ENCODE peak calls at places on chromosomes 6 and 20, in seven cellular contexts. L is transverse colon, R is cardiac fibroblast, B is astrocyte of the spinal cord, Q is GM12865, P is tibial artery, I is esophagus squamous epithelium. G is an unnamed sample.

GRCh38 chr20:49529470-49529869 is 38.5 kb downstream of the PTGIS start:
- DNase-seq in L (no peak), R (no peak), B (no peak), Q (no peak), P (no peak), I (no peak), G (no peak)

GRCh38 chr6:143772662-143773061 is 70.5 kb upstream of the LTV1 start:
- DNase-seq in L (no peak), R (peak), B (no peak), Q (no peak), P (no peak), I (no peak), G (peak)

GRCh38 chr6:31538805-31539400 is 2.9 kb downstream of the DDX39B start:
- DNase-seq in L (no peak), R (no peak), B (no peak), Q (no peak), P (no peak), I (no peak), G (no peak)

GRCh38 chr6:142013875-142014495 is 118.7 kb upstream of the GJE1 start:
- DNase-seq in L (no peak), R (peak), B (peak), Q (no peak), P (no peak), I (no peak), G (no peak)

GRCh38 chr6:160462116-160462515 is 113.9 kb downstream of the SLC22A3 start:
- DNase-seq in L (no peak), R (no peak), B (no peak), Q (no peak), P (no peak), I (no peak), G (no peak)

GRCh38 chr6:106155219-106155830 is 69.2 kb downstream of the PRDM1 start:
- DNase-seq in L (no peak), R (no peak), B (no peak), Q (no peak), P (no peak), I (no peak), G (no peak)

GRCh38 chr6:49966334-49966733 is 2.4 kb upstream of the DEFB114 start:
- DNase-seq in L (no peak), R (no peak), B (no peak), Q (no peak), P (no peak), I (no peak), G (no peak)

GRCh38 chr6:124470803-124471202 is 491.4 kb upstream of the RNF217 start:
- DNase-seq in L (no peak), R (no peak), B (no peak), Q (no peak), P (no peak), I (no peak), G (no peak)

GRCh38 chr6:43089467-43089866 is 13.4 kb downstream of the PTK7 start:
- DNase-seq in L (no peak), R (no peak), B (no peak), Q (no peak), P (no peak), I (no peak), G (no peak)

GRCh38 chr6:128882991-128883571 is at the start of gene LAMA2:
- DNase-seq in L (peak), R (peak), B (peak), Q (no peak), P (peak), I (no peak), G (peak)

GRCh38 chr20:49345538-49345937 is 67.7 kb upstream of the ZNFX1 start:
- DNase-seq in L (no peak), R (peak), B (peak), Q (no peak), P (peak), I (no peak), G (peak)

GRCh38 chr20:7754102-7754501 is 186.2 kb downstream of the HAO1 start:
- DNase-seq in L (no peak), R (no peak), B (peak), Q (no peak), P (no peak), I (no peak), G (no peak)

GRCh38 chr6:29702519-29703103 is 20.6 kb upstream of the HLA-F start:
- DNase-seq in L (peak), R (peak), B (peak), Q (peak), P (peak), I (no peak), G (peak)

GRCh38 chr20:56995635-56996075 is 270.8 kb downstream of the BMP7 start:
- DNase-seq in L (no peak), R (no peak), B (no peak), Q (peak), P (no peak), I (no peak), G (peak)

GRCh38 chr20:1686151-1686748 is 28.7 kb upstream of the SIRPG start:
- DNase-seq in L (no peak), R (no peak), B (no peak), Q (no peak), P (no peak), I (no peak), G (no peak)

GRCh38 chr6:98929498-98930060 is 18.2 kb downstream of the FBXL4 start:
- DNase-seq in L (no peak), R (peak), B (peak), Q (no peak), P (no peak), I (no peak), G (peak)

GRCh38 chr6:158043586-158044524 is 62.2 kb downstream of the SYNJ2 start:
- DNase-seq in L (peak), R (no peak), B (no peak), Q (no peak), P (peak), I (no peak), G (no peak)

GRCh38 chr20:49400410-49400809 is 82.1 kb downstream of the KCNB1 start:
- DNase-seq in L (peak), R (peak), B (peak), Q (no peak), P (peak), I (no peak), G (peak)

GRCh38 chr6:52340603-52340880 is 21.4 kb upstream of the PAQR8 start:
- DNase-seq in L (no peak), R (no peak), B (no peak), Q (no peak), P (no peak), I (no peak), G (no peak)

GRCh38 chr20:55174172-55174571 is 698.8 kb downstream of the DOK5 start:
- DNase-seq in L (no peak), R (no peak), B (no peak), Q (no peak), P (no peak), I (no peak), G (no peak)

GRCh38 chr6:111676383-111676782 is 70.7 kb upstream of the TRAF3IP2 start:
- DNase-seq in L (no peak), R (no peak), B (no peak), Q (no peak), P (no peak), I (no peak), G (no peak)

GRCh38 chr6:15481892-15482291 is 180.9 kb downstream of the DTNBP1 start:
- DNase-seq in L (no peak), R (no peak), B (no peak), Q (peak), P (no peak), I (no peak), G (no peak)

GRCh38 chr20:3367125-3367524 is 40.3 kb downstream of the DNAAF9 start:
- DNase-seq in L (no peak), R (no peak), B (no peak), Q (no peak), P (no peak), I (no peak), G (no peak)

GRCh38 chr20:6053776-6054688 is at the start of gene LRRN4:
- DNase-seq in L (no peak), R (peak), B (no peak), Q (no peak), P (no peak), I (no peak), G (peak)

GRCh38 chr20:15122613-15123012 is 785.2 kb upstream of the FLRT3 start:
- DNase-seq in L (no peak), R (no peak), B (no peak), Q (no peak), P (no peak), I (no peak), G (no peak)

GRCh38 chr6:127201321-127201720 is 65.3 kb upstream of the RNF146 start:
- DNase-seq in L (no peak), R (peak), B (peak), Q (no peak), P (no peak), I (no peak), G (peak)

GRCh38 chr6:10381133-10381829 is 33.6 kb downstream of the TFAP2A start:
- DNase-seq in L (no peak), R (no peak), B (no peak), Q (peak), P (no peak), I (no peak), G (no peak)

GRCh38 chr20:2206957-2207769 is 88.6 kb upstream of the TGM3 start:
- DNase-seq in L (peak), R (peak), B (peak), Q (peak), P (peak), I (no peak), G (peak)

GRCh38 chr6:33755070-33755869 is 8.6 kb upstream of the IP6K3 start:
- DNase-seq in L (no peak), R (no peak), B (no peak), Q (no peak), P (no peak), I (no peak), G (no peak)

GRCh38 chr6:14984454-14984853 is 261.4 kb upstream of the JARID2 start:
- DNase-seq in L (peak), R (peak), B (no peak), Q (no peak), P (no peak), I (no peak), G (peak)

GRCh38 chr6:1917628-1918371 is 308.1 kb downstream of the FOXC1 start:
- DNase-seq in L (no peak), R (peak), B (peak), Q (no peak), P (no peak), I (no peak), G (peak)

GRCh38 chr6:17831135-17831534 is 124.4 kb upstream of the NUP153 start:
- DNase-seq in L (no peak), R (peak), B (peak), Q (no peak), P (no peak), I (no peak), G (peak)

GRCh38 chr6:74420221-74420620 is 724.2 kb downstream of the CD109 start:
- DNase-seq in L (no peak), R (no peak), B (no peak), Q (no peak), P (no peak), I (no peak), G (no peak)

GRCh38 chr20:52049001-52049731 is 142.4 kb downstream of the ZFP64 start:
- DNase-seq in L (no peak), R (peak), B (peak), Q (no peak), P (no peak), I (no peak), G (peak)

GRCh38 chr6:128491643-128492206 is 28.7 kb downstream of the PTPRK start:
- DNase-seq in L (no peak), R (peak), B (peak), Q (peak), P (no peak), I (no peak), G (peak)

GRCh38 chr6:165626711-165627110 is 36.3 kb downstream of the PDE10A start:
- DNase-seq in L (no peak), R (no peak), B (no peak), Q (no peak), P (no peak), I (no peak), G (no peak)
- H3K4me3 ChIP-seq in L (no peak), R (no peak), B (no peak), Q (no peak), P (no peak), I (no peak), G (no peak)

GRCh38 chr6:130749402-130749801 is 77.8 kb upstream of the SMLR1 start:
- DNase-seq in L (no peak), R (no peak), B (no peak), Q (peak), P (no peak), I (no peak), G (peak)
- TF ChIP-seq CTCF in L (no peak), R (no peak), B (no peak), Q (peak), P (no peak), I (no peak), G (no peak)

GRCh38 chr6:27138837-27139752 is 108.4 kb upstream of the PRSS16 start:
- DNase-seq in L (peak), R (peak), B (peak), Q (peak), P (no peak), I (no peak), G (peak)
- H3K4me3 ChIP-seq in L (peak), R (peak), B (peak), Q (peak), P (peak), I (peak), G (peak)

GRCh38 chr20:25215521-25215920 is 20.0 kb downstream of the ENTPD6 start:
- DNase-seq in L (no peak), R (no peak), B (no peak), Q (no peak), P (no peak), I (no peak), G (no peak)
- TF ChIP-seq CTCF in L (no peak), R (no peak), B (no peak), Q (no peak), P (no peak), I (no peak), G (no peak)

DNA sequence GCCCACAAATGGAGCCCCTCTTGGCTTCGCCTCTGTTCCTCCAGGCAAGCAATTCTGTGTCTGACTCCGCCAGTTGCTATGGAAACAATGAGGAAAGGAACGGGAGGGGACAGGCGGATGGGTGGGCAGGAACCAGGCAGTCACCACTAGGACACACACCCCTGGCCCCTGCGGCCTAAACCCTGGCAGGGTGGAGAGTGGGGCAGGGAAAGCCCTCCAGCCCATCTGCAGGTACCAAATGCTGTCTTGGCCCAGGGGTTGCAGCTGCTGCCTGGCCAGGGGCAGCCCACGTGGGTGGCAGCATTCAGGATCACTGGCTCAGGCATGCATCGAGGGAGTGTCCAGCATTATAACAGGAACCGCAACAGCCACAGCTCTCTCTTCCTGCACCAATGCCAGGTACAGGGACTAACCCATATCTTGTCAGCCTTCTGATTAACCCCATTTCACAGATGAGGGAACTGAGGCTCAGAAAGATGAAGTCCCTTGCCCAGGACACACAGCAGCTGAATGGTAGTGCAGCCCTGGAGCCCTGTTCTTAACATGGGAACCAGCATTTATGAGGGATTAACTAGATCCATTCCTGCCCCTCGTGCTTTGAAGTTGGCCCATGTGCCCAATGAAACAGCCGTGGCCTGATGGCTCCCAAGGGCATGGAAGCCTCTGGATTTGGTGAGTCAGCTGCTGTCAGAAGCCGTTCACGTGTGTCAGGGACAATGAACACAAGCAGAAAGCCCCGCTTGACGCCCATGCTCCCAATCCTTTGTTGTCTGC is 66.4 kb downstream of the NOL4L start:
- DNase-seq in L (no peak), R (no peak), B (no peak), Q (no peak), P (no peak), I (no peak), G (peak)
- H3K4me3 ChIP-seq in L (no peak), R (no peak), B (no peak), Q (no peak), P (no peak), I (no peak), G (no peak)